ENCODE peak calls at places on chromosomes 11 and 22, in seven cellular contexts. One of them, this sample, is unnamed.

GRCh38 chr22:50684501-50684900 is 11.9 kb downstream of the SHANK3 start:
- DNase-seq in AML-193: no peak
- DNase-seq in sigmoid colon: no peak
- DNase-seq in stimulated activated CD8-positive, alpha-beta memory T cell treated with anti-CD3 and anti-CD28 coated beads, Interleukin-2, amount 100 ng/mL, for 48 hours: no peak
- DNase-seq in activated CD4-positive, CD25-positive, alpha-beta regulatory T cell: no peak
- DNase-seq in CD4-positive, alpha-beta T cell: no peak
- DNase-seq in GM18507: no peak
- DNase-seq in this sample: no peak

GRCh38 chr11:121194731-121195596 is 93.9 kb downstream of the TECTA start:
- DNase-seq in AML-193: peak
- DNase-seq in sigmoid colon: no peak
- DNase-seq in stimulated activated CD8-positive, alpha-beta memory T cell treated with anti-CD3 and anti-CD28 coated beads, Interleukin-2, amount 100 ng/mL, for 48 hours: peak
- DNase-seq in activated CD4-positive, CD25-positive, alpha-beta regulatory T cell: peak
- DNase-seq in CD4-positive, alpha-beta T cell: peak
- DNase-seq in GM18507: peak
- DNase-seq in this sample: peak

GRCh38 chr11:9462806-9463537 is 2.2 kb downstream of the ZNF143 start:
- DNase-seq in AML-193: no peak
- DNase-seq in sigmoid colon: no peak
- DNase-seq in stimulated activated CD8-positive, alpha-beta memory T cell treated with anti-CD3 and anti-CD28 coated beads, Interleukin-2, amount 100 ng/mL, for 48 hours: no peak
- DNase-seq in activated CD4-positive, CD25-positive, alpha-beta regulatory T cell: no peak
- DNase-seq in CD4-positive, alpha-beta T cell: no peak
- DNase-seq in GM18507: no peak
- DNase-seq in this sample: no peak

GRCh38 chr11:124739479-124740276 is at the start of gene NRGN:
- DNase-seq in AML-193: peak
- DNase-seq in sigmoid colon: peak
- DNase-seq in stimulated activated CD8-positive, alpha-beta memory T cell treated with anti-CD3 and anti-CD28 coated beads, Interleukin-2, amount 100 ng/mL, for 48 hours: peak
- DNase-seq in activated CD4-positive, CD25-positive, alpha-beta regulatory T cell: peak
- DNase-seq in CD4-positive, alpha-beta T cell: peak
- DNase-seq in GM18507: peak
- DNase-seq in this sample: peak

GRCh38 chr11:132217856-132218255 is 847.4 kb downstream of the NTM start:
- DNase-seq in AML-193: no peak
- DNase-seq in sigmoid colon: no peak
- DNase-seq in stimulated activated CD8-positive, alpha-beta memory T cell treated with anti-CD3 and anti-CD28 coated beads, Interleukin-2, amount 100 ng/mL, for 48 hours: no peak
- DNase-seq in activated CD4-positive, CD25-positive, alpha-beta regulatory T cell: no peak
- DNase-seq in CD4-positive, alpha-beta T cell: no peak
- DNase-seq in GM18507: no peak
- DNase-seq in this sample: no peak

GRCh38 chr22:26432619-26433311 is 3.7 kb downstream of the ASPHD2 start:
- DNase-seq in AML-193: peak
- DNase-seq in sigmoid colon: no peak
- DNase-seq in stimulated activated CD8-positive, alpha-beta memory T cell treated with anti-CD3 and anti-CD28 coated beads, Interleukin-2, amount 100 ng/mL, for 48 hours: no peak
- DNase-seq in activated CD4-positive, CD25-positive, alpha-beta regulatory T cell: no peak
- DNase-seq in CD4-positive, alpha-beta T cell: no peak
- DNase-seq in GM18507: no peak
- DNase-seq in this sample: no peak

GRCh38 chr11:46072172-46072964 is 48.9 kb downstream of the PHF21A start:
- DNase-seq in AML-193: no peak
- DNase-seq in sigmoid colon: peak
- DNase-seq in stimulated activated CD8-positive, alpha-beta memory T cell treated with anti-CD3 and anti-CD28 coated beads, Interleukin-2, amount 100 ng/mL, for 48 hours: no peak
- DNase-seq in activated CD4-positive, CD25-positive, alpha-beta regulatory T cell: no peak
- DNase-seq in CD4-positive, alpha-beta T cell: no peak
- DNase-seq in GM18507: no peak
- DNase-seq in this sample: no peak

GRCh38 chr22:19892249-19892879 is 37.7 kb upstream of the GNB1L start:
- DNase-seq in AML-193: no peak
- DNase-seq in sigmoid colon: no peak
- DNase-seq in stimulated activated CD8-positive, alpha-beta memory T cell treated with anti-CD3 and anti-CD28 coated beads, Interleukin-2, amount 100 ng/mL, for 48 hours: peak
- DNase-seq in activated CD4-positive, CD25-positive, alpha-beta regulatory T cell: peak
- DNase-seq in CD4-positive, alpha-beta T cell: peak
- DNase-seq in GM18507: no peak
- DNase-seq in this sample: peak

GRCh38 chr11:68610452-68611116 is 73.8 kb upstream of the GAL start:
- DNase-seq in AML-193: peak
- DNase-seq in sigmoid colon: no peak
- DNase-seq in stimulated activated CD8-positive, alpha-beta memory T cell treated with anti-CD3 and anti-CD28 coated beads, Interleukin-2, amount 100 ng/mL, for 48 hours: no peak
- DNase-seq in activated CD4-positive, CD25-positive, alpha-beta regulatory T cell: no peak
- DNase-seq in CD4-positive, alpha-beta T cell: no peak
- DNase-seq in GM18507: no peak
- DNase-seq in this sample: no peak

GRCh38 chr11:69337211-69337721 is 43.3 kb downstream of the MYEOV start:
- DNase-seq in AML-193: no peak
- DNase-seq in sigmoid colon: no peak
- DNase-seq in stimulated activated CD8-positive, alpha-beta memory T cell treated with anti-CD3 and anti-CD28 coated beads, Interleukin-2, amount 100 ng/mL, for 48 hours: peak
- DNase-seq in activated CD4-positive, CD25-positive, alpha-beta regulatory T cell: no peak
- DNase-seq in CD4-positive, alpha-beta T cell: no peak
- DNase-seq in GM18507: peak
- DNase-seq in this sample: peak

GRCh38 chr11:65266210-65266609 is 4.4 kb downstream of the POLA2 start:
- DNase-seq in AML-193: no peak
- DNase-seq in sigmoid colon: no peak
- DNase-seq in stimulated activated CD8-positive, alpha-beta memory T cell treated with anti-CD3 and anti-CD28 coated beads, Interleukin-2, amount 100 ng/mL, for 48 hours: no peak
- DNase-seq in activated CD4-positive, CD25-positive, alpha-beta regulatory T cell: no peak
- DNase-seq in CD4-positive, alpha-beta T cell: no peak
- DNase-seq in GM18507: no peak
- DNase-seq in this sample: no peak